ENCODE peak calls at places on chromosomes 1 and 21, in ten cellular contexts. Y is Peyer's patch; P is uterus; M is colonic mucosa; F is GM12878; A is neural progenitor cell; X is effector memory CD4-positive, alpha-beta T cell; I is pancreas; D is right atrium auricular region; J is adrenal gland. G is an unnamed sample.

GRCh38 chr21:42113926-42114409 is 42.9 kb downstream of the UMODL1 start:
- DNase-seq in Y (no peak), P (no peak), M (no peak), F (no peak), A (no peak), X (no peak), I (no peak), D (no peak), J (peak; percentile 87), G (no peak)

GRCh38 chr1:53066941-53067738 is 5.1 kb downstream of the PODN start:
- DNase-seq in Y (no peak), P (peak; percentile 25), M (no peak), F (no peak), A (no peak), X (no peak), I (peak; percentile 29), D (peak; percentile 59), J (no peak), G (no peak)

GRCh38 chr1:18527921-18528320 is 47.2 kb downstream of the KLHDC7A start:
- DNase-seq in Y (no peak), P (no peak), M (no peak), F (no peak), A (no peak), X (no peak), I (no peak), D (no peak), J (no peak), G (no peak)

GRCh38 chr1:54227091-54227602 is 27.2 kb downstream of the MRPL37 start:
- DNase-seq in Y (no peak), P (peak; percentile 43), M (no peak), F (no peak), A (no peak), X (no peak), I (peak; percentile 79), D (no peak), J (peak; percentile 93), G (no peak)

GRCh38 chr1:37752213-37752582 is 12.7 kb downstream of the EPHA10 start:
- DNase-seq in Y (no peak), P (no peak), M (no peak), F (no peak), A (no peak), X (no peak), I (no peak), D (no peak), J (no peak), G (no peak)

GRCh38 chr1:86068841-86069756 is 87.5 kb downstream of the COL24A1 start:
- DNase-seq in Y (no peak), P (no peak), M (no peak), F (no peak), A (no peak), X (no peak), I (no peak), D (no peak), J (no peak), G (peak; percentile 50)

GRCh38 chr1:4462831-4463484 is 191.5 kb upstream of the AJAP1 start:
- DNase-seq in Y (no peak), P (no peak), M (no peak), F (no peak), A (no peak), X (no peak), I (no peak), D (no peak), J (no peak), G (no peak)

GRCh38 chr1:67250051-67250653 is 57.5 kb upstream of the IL12RB2 start:
- DNase-seq in Y (no peak), P (no peak), M (no peak), F (no peak), A (peak; percentile 34), X (no peak), I (no peak), D (no peak), J (no peak), G (no peak)

DNA sequence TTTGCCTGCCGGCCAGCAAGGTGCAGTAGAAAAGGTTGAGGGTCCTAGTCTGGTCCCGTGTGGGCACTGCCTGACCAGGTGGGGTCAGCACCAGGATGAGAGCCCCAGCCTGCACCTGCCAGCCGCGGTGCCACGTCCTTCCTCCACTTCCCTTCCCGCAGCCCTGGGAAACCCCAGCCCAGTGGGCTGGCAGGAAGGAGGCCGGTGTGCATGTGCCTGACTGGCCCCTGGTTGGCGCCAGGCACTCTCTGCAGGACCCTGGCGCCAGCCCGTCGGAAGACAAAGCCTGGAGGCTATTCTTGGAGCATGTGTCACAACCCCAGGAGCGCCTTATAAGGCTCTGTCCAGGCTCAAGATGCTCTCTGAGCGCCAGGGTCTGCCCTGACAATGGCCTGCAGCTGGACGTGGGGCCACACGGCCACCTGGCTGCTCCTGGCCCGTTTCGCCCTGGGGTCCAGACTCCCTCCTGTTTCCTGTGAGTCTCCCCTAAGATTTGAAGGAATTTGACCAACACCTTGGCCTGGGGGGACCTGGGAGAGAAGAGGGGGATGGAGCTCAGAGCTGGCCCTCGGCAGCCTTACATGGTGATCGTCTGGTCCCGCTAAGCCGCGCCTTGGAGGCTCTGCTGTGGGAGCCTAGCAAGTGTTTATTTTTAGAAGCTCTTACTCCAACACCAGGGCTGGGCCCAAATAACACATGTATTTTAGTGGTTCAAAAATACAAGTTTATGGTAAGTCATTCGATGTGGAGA is 31.9 kb upstream of the POFUT2 start:
- DNase-seq in Y (no peak), P (no peak), M (no peak), F (no peak), A (no peak), X (no peak), I (peak; percentile 46), D (no peak), J (peak; percentile 47), G (peak; percentile 85)
- H3K27ac ChIP-seq in Y (peak overlapping the region; percentile 76), P (peak overlapping the region; percentile 62), M (peak overlapping the region; percentile 61), F (no peak overlapping the region), A (no peak overlapping the region), X (no peak overlapping the region), I (peak overlapping the region; percentile 17), D (peak overlapping the region; percentile 85), J (peak overlapping the region; percentile 10), G (peak overlapping the region; percentile 80)

GRCh38 chr1:39626646-39627045 is 12.8 kb downstream of the HEYL start:
- DNase-seq in Y (no peak), P (no peak), M (no peak), F (no peak), A (no peak), X (no peak), I (no peak), D (no peak), J (no peak), G (peak; percentile 37)

GRCh38 chr1:39625009-39625408 is 14.4 kb downstream of the HEYL start:
- DNase-seq in Y (no peak), P (no peak), M (no peak), F (no peak), A (no peak), X (no peak), I (no peak), D (no peak), J (no peak), G (peak; percentile 67)

GRCh38 chr1:39628807-39629347 is 10.6 kb downstream of the HEYL start:
- DNase-seq in Y (no peak), P (no peak), M (no peak), F (no peak), A (no peak), X (no peak), I (no peak), D (no peak), J (no peak), G (no peak)

GRCh38 chr1:39623053-39623452 is 16.4 kb downstream of the HEYL start:
- DNase-seq in Y (no peak), P (peak; percentile 47), M (no peak), F (no peak), A (no peak), X (no peak), I (peak; percentile 64), D (no peak), J (no peak), G (peak; percentile 86)

GRCh38 chr1:39625462-39626273 is 13.8 kb downstream of the HEYL start:
- DNase-seq in Y (no peak), P (peak; percentile 94), M (peak; percentile 50), F (no peak), A (no peak), X (no peak), I (no peak), D (peak; percentile 95), J (peak; percentile 80), G (peak; percentile 96)
- H3K27ac ChIP-seq in Y (no peak overlapping the region), P (peak overlapping the region; percentile 72), M (no peak overlapping the region), F (no peak overlapping the region), A (no peak overlapping the region), X (no peak overlapping the region), I (no peak overlapping the region), D (peak overlapping the region; percentile 80), J (peak overlapping the region; percentile 32), G (peak overlapping the region; percentile 80)

DNA sequence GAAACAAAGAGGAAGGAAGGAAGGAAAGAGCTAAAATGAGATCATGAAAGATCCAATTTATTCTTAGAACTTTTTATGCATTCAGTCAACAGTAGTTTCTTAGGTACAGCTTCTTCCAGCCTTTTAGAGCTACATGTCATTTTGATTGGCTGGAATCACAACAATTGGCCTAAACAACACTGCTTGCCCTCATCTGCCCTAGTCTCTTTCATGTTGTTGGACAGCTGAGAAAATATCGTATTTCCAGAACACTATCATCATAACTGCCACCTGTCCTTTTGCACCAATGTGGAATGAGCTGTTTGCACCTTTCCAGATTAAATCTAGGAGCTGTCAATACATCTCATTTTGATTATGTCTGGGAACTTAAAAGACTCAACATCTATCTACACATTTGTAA is 161.7 kb downstream of the TGFBR3 start:
- DNase-seq in Y (no peak), P (no peak), M (no peak), F (no peak), A (no peak), X (no peak), I (no peak), D (no peak), J (no peak), G (no peak)
- H3K27ac ChIP-seq in Y (peak overlapping the region; percentile 79), P (peak overlapping the region; percentile 91), M (no peak overlapping the region), F (no peak overlapping the region), A (no peak overlapping the region), X (no peak overlapping the region), I (no peak overlapping the region), D (peak overlapping the region; percentile 87), J (peak overlapping the region; percentile 88), G (no peak overlapping the region)

GRCh38 chr1:2274231-2274967 is 46.3 kb downstream of the SKI start:
- DNase-seq in Y (no peak), P (no peak), M (no peak), F (no peak), A (no peak), X (no peak), I (no peak), D (no peak), J (no peak), G (peak; percentile 26)

GRCh38 chr1:2275796-2276536 is 47.8 kb downstream of the SKI start:
- DNase-seq in Y (no peak), P (no peak), M (no peak), F (no peak), A (no peak), X (no peak), I (no peak), D (no peak), J (no peak), G (peak; percentile 73)

GRCh38 chr1:2273401-2274090 is 45.4 kb downstream of the SKI start:
- DNase-seq in Y (no peak), P (no peak), M (no peak), F (no peak), A (no peak), X (no peak), I (no peak), D (no peak), J (no peak), G (peak; percentile 63)

GRCh38 chr1:2276803-2277580 is 48.9 kb downstream of the SKI start:
- DNase-seq in Y (no peak), P (no peak), M (no peak), F (no peak), A (no peak), X (no peak), I (no peak), D (no peak), J (no peak), G (peak; percentile 31)

DNA sequence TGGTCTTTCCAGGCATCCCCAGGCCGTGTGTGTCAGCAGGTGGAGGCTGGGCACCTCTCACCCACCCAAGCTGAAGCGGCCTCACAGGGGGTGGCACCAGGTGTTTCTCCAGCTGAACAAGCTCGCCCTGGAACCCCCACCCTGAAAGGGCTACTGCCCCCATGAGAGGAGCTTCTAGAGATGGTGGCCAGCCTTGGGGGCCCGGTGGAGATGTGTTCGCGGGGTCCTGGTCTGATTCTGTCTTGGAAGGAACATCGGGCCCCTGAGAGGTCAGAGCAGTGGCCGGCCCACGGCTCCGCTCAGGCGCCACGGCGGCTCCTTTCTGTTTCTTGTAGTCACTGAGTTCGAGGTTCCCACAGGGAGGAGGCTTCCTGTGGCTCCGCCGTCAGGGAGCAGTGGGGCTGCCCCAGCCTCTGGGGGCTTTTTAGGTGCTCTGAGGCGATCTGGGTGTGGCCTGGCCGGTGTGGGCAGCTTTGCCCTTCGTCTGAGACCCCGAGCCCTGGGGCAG is 46.9 kb downstream of the SKI start:
- DNase-seq in Y (no peak), P (no peak), M (no peak), F (no peak), A (no peak), X (no peak), I (no peak), D (no peak), J (no peak), G (peak; percentile 70)
- H3K27ac ChIP-seq in Y (peak overlapping the region; percentile 61), P (peak overlapping the region; percentile 58), M (peak overlapping the region; percentile 44), F (no peak overlapping the region), A (no peak overlapping the region), X (no peak overlapping the region), I (no peak overlapping the region), D (peak overlapping the region; percentile 59), J (no peak overlapping the region), G (peak overlapping the region; percentile 1)